ENCODE peak calls at places on chromosomes 16 and 17, in nine cellular contexts. I is mesothelial cell of epicardium, J is smooth muscle cell of the brain vasculature, F is EH, C is T-helper 17 cell, Z is GM19239, Q is colonic mucosa, H is NCI-H187, M is neural crest cell. V is an unnamed sample.

GRCh38 chr17:4276514-4276913 is 12.7 kb upstream of the ANKFY1 start:
- DNase-seq in M (no peak), Z (no peak), Q (no peak), H (no peak), J (no peak), I (no peak), C (no peak), F (no peak), V (no peak)

GRCh38 chr16:3467920-3468319 is 24.4 kb downstream of the NAA60 start:
- DNase-seq in J (no peak), Z (no peak), H (no peak), C (no peak), I (no peak), F (peak; percentile 46), M (no peak), Q (no peak), V (no peak)

GRCh38 chr16:53753431-53753830 is 49.5 kb downstream of the FTO start:
- DNase-seq in Q (no peak), J (no peak), M (no peak), I (no peak), F (no peak), H (no peak), Z (no peak), C (no peak), V (no peak)

GRCh38 chr17:76458580-76459490 is 5.9 kb upstream of the UBE2O start:
- DNase-seq in C (no peak), Q (peak; percentile 56), M (peak; percentile 45), J (peak; percentile 24), Z (no peak), I (peak; percentile 55), H (no peak), F (peak; percentile 65), V (no peak)

GRCh38 chr17:31373150-31374082 is 18.1 kb upstream of the RAB11FIP4 start:
- DNase-seq in Z (no peak), C (no peak), H (no peak), M (no peak), I (no peak), Q (no peak), F (peak; percentile 70), J (peak; percentile 31), V (no peak)

GRCh38 chr17:83201206-83202001 is 122.0 kb downstream of the METRNL start:
- DNase-seq in I (no peak), J (no peak), F (no peak), H (no peak), C (peak; percentile 2), Z (no peak), M (no peak), Q (no peak), V (no peak)

GRCh38 chr17:21165922-21166598 is 39.3 kb downstream of the DHRS7B start:
- DNase-seq in M (no peak), I (peak; percentile 28), C (no peak), Z (no peak), H (no peak), J (no peak), Q (no peak), F (peak; percentile 26), V (no peak)

GRCh38 chr17:33396818-33397217 is 103.7 kb upstream of the ASIC2 start:
- DNase-seq in H (no peak), F (no peak), M (no peak), Q (no peak), Z (no peak), J (no peak), I (no peak), C (no peak), V (no peak)

GRCh38 chr17:50101346-50102163 is 6.4 kb downstream of the PDK2 start:
- DNase-seq in Q (peak; percentile 89), J (no peak), M (no peak), C (no peak), I (peak; percentile 49), F (peak; percentile 57), Z (no peak), H (no peak), V (no peak)

GRCh38 chr16:8741636-8742427 is 55.6 kb downstream of the TMEM186 start:
- DNase-seq in Q (no peak), Z (no peak), I (no peak), J (no peak), F (no peak), H (no peak), M (no peak), C (no peak), V (no peak)

GRCh38 chr17:37512442-37513070 is 22.9 kb downstream of the DUSP14 start:
- DNase-seq in Q (no peak), J (no peak), F (no peak), I (no peak), H (no peak), M (no peak), Z (no peak), C (no peak), V (no peak)

GRCh38 chr16:87570938-87571867 is 31.1 kb upstream of the JPH3 start:
- DNase-seq in H (no peak), C (no peak), Q (peak; percentile 41), I (no peak), M (no peak), F (peak; percentile 61), J (no peak), Z (no peak), V (no peak)

GRCh38 chr16:75251280-75252048 is at the start of gene BCAR1:
- DNase-seq in F (peak; percentile 97), J (peak; percentile 60), M (peak; percentile 79), Q (peak; percentile 91), Z (peak; percentile 91), H (no peak), C (no peak), I (peak; percentile 87), V (peak; percentile 95)

GRCh38 chr16:86833136-86833535 is 254.8 kb downstream of the FOXL1 start:
- DNase-seq in M (no peak), H (no peak), C (no peak), J (no peak), F (no peak), Q (no peak), Z (no peak), I (no peak), V (no peak)

GRCh38 chr16:74019608-74020007 is 277.0 kb upstream of the PSMD7 start:
- DNase-seq in H (no peak), F (no peak), J (no peak), Q (no peak), I (no peak), C (no peak), Z (no peak), M (no peak), V (no peak)

GRCh38 chr17:66250686-66251085 is 21.5 kb upstream of the APOH start:
- DNase-seq in I (no peak), C (no peak), Z (no peak), M (no peak), H (no peak), F (no peak), J (no peak), Q (no peak), V (no peak)

GRCh38 chr16:14011846-14012245 is 59.3 kb upstream of the MRTFB start:
- DNase-seq in J (no peak), H (no peak), F (no peak), M (no peak), Q (no peak), Z (no peak), C (no peak), I (no peak), V (no peak)

V was measured in GM12891.